ENCODE peak calls at places on chromosome 1, in six cellular contexts. L, A, U, Z, F and C are unnamed samples.

GRCh38 chr1:117215733-117216462 is 5.2 kb upstream of the VTCN1 start:
- DNase-seq in Z (no peak), A (no peak), U (no peak), F (no peak), L (no peak), C (no peak)

GRCh38 chr1:44090409-44091252 is 28.0 kb upstream of the KLF17 start:
- DNase-seq in Z (no peak), A (no peak), L (no peak), F (no peak), U (no peak), C (no peak)

GRCh38 chr1:35708952-35709351 is 9.7 kb downstream of the C1orf216 start:
- DNase-seq in L (no peak), F (no peak), Z (no peak), A (no peak), U (no peak), C (no peak)

GRCh38 chr1:243348331-243348730 is 92.5 kb downstream of the SDCCAG8 start:
- DNase-seq in U (no peak), F (no peak), A (no peak), L (no peak), Z (no peak), C (no peak)

GRCh38 chr1:101460709-101461108 is 223.9 kb downstream of the S1PR1 start:
- DNase-seq in F (peak), L (no peak), U (no peak), A (peak), Z (no peak), C (no peak)

GRCh38 chr1:112253366-112253765 is 142.6 kb upstream of the CTTNBP2NL start:
- DNase-seq in A (no peak), U (no peak), L (no peak), Z (no peak), F (no peak), C (no peak)

GRCh38 chr1:225735252-225736149 is 42.1 kb upstream of the SRP9 start:
- DNase-seq in L (no peak), A (peak), Z (peak), F (peak), U (peak), C (peak)

GRCh38 chr1:36157115-36157903 is 1.3 kb downstream of the MAP7D1 start:
- DNase-seq in L (no peak), Z (peak), F (peak), A (no peak), U (peak), C (no peak)

GRCh38 chr1:61825398-61825797 is 83.1 kb downstream of the PATJ start:
- DNase-seq in F (no peak), U (no peak), Z (no peak), L (no peak), A (no peak), C (no peak)

GRCh38 chr1:171754381-171754705 is 12.5 kb upstream of the VAMP4 start:
- DNase-seq in F (peak), A (peak), Z (peak), U (no peak), L (no peak), C (no peak)

GRCh38 chr1:41024953-41025352 is 3.4 kb upstream of the SLFNL1 start:
- DNase-seq in Z (no peak), A (no peak), L (no peak), U (peak), F (no peak), C (no peak)

GRCh38 chr1:41021526-41022308 is at the start of gene SLFNL1:
- DNase-seq in U (peak), L (no peak), A (no peak), Z (no peak), F (peak), C (peak)

GRCh38 chr1:41025979-41026819 is 4.7 kb upstream of the SLFNL1 start:
- DNase-seq in U (no peak), L (no peak), Z (no peak), F (no peak), A (no peak), C (no peak)

GRCh38 chr1:41022424-41022823 is 899 bp upstream of the SLFNL1 start:
- DNase-seq in Z (no peak), F (no peak), U (no peak), L (no peak), A (no peak), C (no peak)

DNA sequence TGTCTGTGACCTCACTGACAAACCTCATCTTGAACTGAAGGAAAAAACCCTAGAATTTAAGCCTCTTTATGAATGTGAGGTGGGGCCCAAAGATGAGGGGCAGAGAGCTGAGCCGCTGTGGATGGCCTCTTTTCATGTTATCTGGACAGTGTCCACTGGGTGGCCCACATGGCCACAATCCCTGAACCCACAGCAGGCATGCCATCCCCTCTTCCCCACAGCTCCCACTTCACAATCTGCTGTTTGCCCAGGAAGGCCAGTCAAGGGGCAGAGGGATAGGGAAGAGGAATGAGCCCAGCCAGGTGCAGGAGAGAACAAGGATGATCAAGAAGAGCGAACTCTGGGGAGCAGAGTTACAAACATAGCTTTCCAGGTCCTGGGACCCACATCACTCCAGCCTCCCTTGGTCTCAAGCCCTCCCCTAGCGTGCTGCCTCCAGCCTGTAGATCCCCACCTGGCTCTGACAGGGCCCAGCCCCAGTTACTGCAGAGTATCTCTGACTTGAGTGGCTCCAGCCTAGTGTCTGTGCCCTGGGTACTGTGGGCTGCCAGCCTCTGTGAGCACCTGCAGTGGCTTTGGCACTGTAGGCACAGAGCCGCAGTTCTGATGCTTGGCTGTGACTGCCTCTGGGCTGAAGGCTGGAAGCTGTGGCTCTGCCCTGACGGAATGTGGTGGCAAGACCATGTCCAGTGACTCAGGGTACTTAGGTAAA is 1.9 kb upstream of the SLFNL1 start:
- DNase-seq in A (no peak), L (no peak), U (peak), F (peak), Z (no peak), C (no peak)
- TF ChIP-seq CTCF in A (peak), L (no peak), U (peak), F (peak), Z (peak), C (peak)

GRCh38 chr1:153272186-153272585 is 12.7 kb downstream of the LORICRIN start:
- DNase-seq in Z (no peak), F (no peak), U (no peak), A (no peak), L (no peak), C (no peak)

DNA sequence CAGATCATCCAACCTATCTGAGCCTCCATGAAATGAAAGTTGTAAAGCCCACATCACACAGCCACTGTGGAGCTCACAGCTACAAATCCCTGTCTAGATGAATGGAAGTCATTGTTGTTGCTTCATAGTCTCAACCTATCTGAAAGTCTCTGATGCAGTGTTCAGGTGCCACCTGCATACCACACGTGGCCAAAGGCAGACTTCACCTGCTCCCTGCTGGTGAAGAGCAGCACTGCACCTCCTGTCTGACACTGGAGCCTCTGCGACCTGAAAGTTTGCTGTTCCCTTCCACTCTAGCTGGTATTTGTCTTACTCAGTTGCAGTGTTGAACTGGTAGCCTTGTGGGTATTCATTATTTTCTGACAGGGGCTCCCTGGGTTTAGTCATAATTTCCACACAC is 18.4 kb downstream of the LORICRIN start:
- DNase-seq in A (no peak), L (no peak), F (peak), Z (no peak), U (no peak), C (peak)
- TF ChIP-seq CTCF in A (peak), L (peak), F (peak), Z (peak), U (peak), C (peak)

GRCh38 chr1:222702210-222702609 is 10.1 kb downstream of the AIDA start:
- DNase-seq in Z (no peak), A (no peak), U (no peak), F (no peak), L (no peak), C (no peak)

GRCh38 chr1:222711319-222712252 is 705 bp downstream of the AIDA start:
- DNase-seq in A (peak), F (peak), U (peak), L (peak), Z (peak), C (peak)

GRCh38 chr1:222709700-222710153 is 2.6 kb downstream of the AIDA start:
- DNase-seq in L (no peak), F (peak), Z (no peak), A (no peak), U (no peak), C (no peak)

GRCh38 chr1:222704260-222704659 is 8.0 kb downstream of the AIDA start:
- DNase-seq in A (no peak), Z (no peak), F (no peak), U (no peak), L (no peak), C (no peak)

GRCh38 chr1:222706815-222707214 is 5.5 kb downstream of the AIDA start:
- DNase-seq in Z (no peak), A (no peak), U (no peak), L (no peak), F (no peak), C (no peak)
- TF ChIP-seq CTCF in Z (peak), A (no peak), U (no peak), L (no peak), F (peak), C (no peak)

GRCh38 chr1:46413596-46413985 is 19.5 kb downstream of the FAAH start:
- DNase-seq in F (peak), L (no peak), Z (peak), A (no peak), U (peak), C (peak)
- TF ChIP-seq CTCF in F (peak), L (peak), Z (peak), A (peak), U (peak), C (peak)

DNA sequence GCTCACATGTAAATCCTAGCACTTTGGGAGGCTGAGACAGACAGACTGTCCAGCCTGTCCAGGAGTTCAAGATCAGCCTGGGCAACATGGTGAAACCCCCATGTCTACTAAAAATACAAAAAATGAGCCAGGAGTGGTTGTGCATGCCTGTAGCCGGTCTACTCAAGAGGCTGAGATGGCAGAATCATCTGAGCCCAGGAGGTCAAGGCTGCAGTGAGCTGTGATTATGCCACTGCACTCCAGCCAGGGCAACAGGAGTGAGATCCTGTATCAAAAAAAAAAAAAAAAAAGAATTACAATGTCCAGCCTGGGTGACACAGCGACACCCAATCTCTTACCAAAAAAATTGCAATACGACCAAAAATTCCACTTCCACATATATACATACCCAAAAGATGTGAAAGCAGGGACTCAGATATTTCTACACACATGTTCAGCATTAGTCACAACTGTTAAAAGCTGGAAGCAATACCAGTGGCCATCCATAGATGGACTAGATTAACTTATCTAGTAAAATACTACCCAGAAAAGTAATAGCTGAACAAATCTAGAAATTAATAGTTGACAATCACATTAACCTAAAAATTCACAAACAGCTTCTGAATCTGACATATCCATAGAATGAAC is 49.2 kb downstream of the ASH1L start:
- DNase-seq in L (no peak), F (peak), Z (peak), A (peak), U (no peak), C (no peak)
- TF ChIP-seq CTCF in L (no peak), F (peak), Z (no peak), A (peak), U (no peak), C (no peak)

GRCh38 chr1:25809283-25809926 is 9.4 kb downstream of the SELENON start:
- DNase-seq in Z (no peak), L (no peak), A (no peak), U (no peak), F (no peak), C (no peak)

GRCh38 chr1:25808481-25809244 is 8.7 kb downstream of the SELENON start:
- DNase-seq in A (no peak), L (no peak), U (no peak), F (no peak), Z (no peak), C (no peak)

GRCh38 chr1:25811384-25812082 is 8.2 kb upstream of the MTFR1L start:
- DNase-seq in F (no peak), Z (no peak), L (no peak), U (no peak), A (no peak), C (no peak)

GRCh38 chr1:25810341-25811299 is 9.1 kb upstream of the MTFR1L start:
- DNase-seq in Z (peak), L (peak), A (peak), U (peak), F (peak), C (peak)

DNA sequence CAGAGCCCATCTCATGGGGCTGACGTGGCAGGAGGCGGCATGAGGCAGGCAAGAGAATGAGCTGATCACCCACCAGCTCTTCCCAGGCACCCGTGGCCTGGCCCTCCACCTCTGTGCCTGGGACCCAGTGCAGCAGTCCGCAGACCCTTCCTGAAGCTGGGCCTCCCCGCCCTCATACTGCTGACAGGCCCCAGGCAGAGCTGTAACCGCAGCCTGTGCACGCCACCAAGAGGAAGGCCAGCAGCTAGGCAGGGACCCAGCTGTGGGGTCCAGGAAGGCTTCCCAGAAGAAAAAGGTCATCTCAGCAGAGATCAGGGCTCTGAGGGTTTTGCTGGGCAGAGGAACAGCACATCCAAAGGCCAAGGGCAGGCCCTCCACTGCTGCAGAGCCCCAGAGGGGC is 9.8 kb upstream of the MTFR1L start:
- DNase-seq in L (no peak), Z (no peak), A (no peak), U (no peak), F (no peak), C (no peak)
- TF ChIP-seq CTCF in L (peak), Z (no peak), A (no peak), U (no peak), F (peak), C (no peak)

GRCh38 chr1:34460193-34460592 is 283.5 kb downstream of the C1orf94 start:
- DNase-seq in U (peak), L (peak), Z (no peak), A (peak), F (no peak), C (peak)
- TF ChIP-seq CTCF in U (peak), L (peak), Z (peak), A (no peak), F (peak), C (peak)

GRCh38 chr1:21537511-21537931 is 28.3 kb downstream of the ALPL start:
- DNase-seq in L (no peak), F (no peak), A (no peak), U (no peak), Z (no peak), C (no peak)

GRCh38 chr1:21541330-21541729 is 32.1 kb downstream of the ALPL start:
- DNase-seq in U (no peak), L (no peak), F (no peak), Z (no peak), A (no peak), C (no peak)

GRCh38 chr1:21541835-21542234 is 32.6 kb downstream of the ALPL start:
- DNase-seq in L (no peak), U (no peak), A (peak), F (peak), Z (peak), C (no peak)

GRCh38 chr1:21537932-21538630 is 28.9 kb downstream of the ALPL start:
- DNase-seq in Z (peak), L (no peak), U (no peak), A (peak), F (peak), C (no peak)

DNA sequence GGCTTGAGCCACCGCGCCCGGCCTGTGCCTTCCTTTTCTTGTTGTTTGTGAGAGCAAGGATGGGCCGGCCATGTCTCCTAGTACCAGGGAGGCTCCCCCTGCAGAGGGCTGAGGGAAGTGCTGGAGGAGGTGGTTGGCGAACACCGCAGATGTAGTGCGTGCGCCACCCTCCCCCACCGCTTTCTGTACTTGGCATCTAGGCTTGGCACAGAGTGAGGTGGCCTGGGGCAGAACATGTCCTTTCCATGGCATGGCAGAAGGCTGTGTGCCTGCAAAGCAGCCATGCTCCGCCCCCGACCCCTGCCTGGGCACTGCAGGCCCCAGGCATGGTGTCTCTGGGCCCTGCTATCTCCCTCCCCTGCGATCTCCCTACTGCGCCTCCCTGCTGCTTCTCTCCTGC is 30.7 kb downstream of the ALPL start:
- DNase-seq in Z (peak), L (no peak), U (peak), F (peak), A (no peak), C (peak)
- TF ChIP-seq CTCF in Z (peak), L (peak), U (peak), F (peak), A (no peak), C (peak)

DNA sequence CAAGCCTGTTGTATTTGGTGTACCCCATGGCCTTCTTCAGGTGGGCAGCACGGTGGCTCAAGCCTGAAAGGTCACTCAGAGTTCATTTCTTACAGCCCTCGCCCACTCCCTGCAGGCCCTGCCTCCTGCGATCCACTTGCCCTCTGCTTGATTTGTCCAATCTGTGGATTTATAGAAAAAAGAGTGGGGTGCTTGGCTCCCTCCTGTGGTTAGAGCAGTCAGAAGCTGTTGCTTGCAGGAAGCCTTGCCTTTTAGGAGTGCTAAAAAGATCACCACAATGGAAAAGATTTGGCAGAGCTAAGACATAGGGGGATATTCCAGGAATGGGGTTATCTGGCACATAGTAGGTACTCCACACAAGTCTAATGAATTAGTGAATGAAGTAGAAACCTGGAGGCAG is 108.0 kb upstream of the TRABD2B start:
- DNase-seq in L (no peak), A (peak), U (peak), F (peak), Z (no peak), C (no peak)
- TF ChIP-seq CTCF in L (peak), A (peak), U (peak), F (peak), Z (peak), C (peak)

GRCh38 chr1:195173753-195174152 is 1434.5 kb downstream of the KCNT2 start:
- DNase-seq in Z (no peak), L (no peak), F (no peak), A (no peak), U (no peak), C (no peak)
- TF ChIP-seq CTCF in Z (no peak), L (peak), F (no peak), A (no peak), U (no peak), C (no peak)